ENCODE peak calls at places on chromosomes 16 and 17, in nine cellular contexts. U is pancreas; C is activated naive CD8-positive, alpha-beta T cell treated with anti-CD3 and anti-CD28 coated beads, Interleukin-2, amount 50 U/mL, for 24 hours; H is endothelial cell of umbilical vein; I is stimulated activated CD4-positive, alpha-beta T cell treated with anti-CD3 and anti-CD28 coated beads, Interleukin-1b, Interleukin-23, amount 100 ng/mL, for 24 hours; Q is dorsolateral prefrontal cortex; N is ELR; E is COR-L47; Z is GM12864. L is an unnamed sample.

GRCh38 chr17:80069886-80070177 is 31.5 kb upstream of the GAA start:
- DNase-seq in H (no peak), N (no peak), I (no peak), E (no peak), Z (no peak), Q (no peak), C (no peak), U (no peak), L (no peak)

GRCh38 chr16:14564881-14565687 is 65.0 kb downstream of the PARN start:
- DNase-seq in N (peak), H (peak), Q (no peak), E (peak), I (no peak), C (no peak), U (no peak), Z (no peak), L (no peak)

GRCh38 chr16:48501516-48502377 is 108.2 kb downstream of the N4BP1 start:
- DNase-seq in N (peak), H (no peak), Q (no peak), E (no peak), I (no peak), U (no peak), C (no peak), Z (no peak), L (no peak)

GRCh38 chr17:61387511-61388305 is 11.9 kb upstream of the TBX2 start:
- DNase-seq in I (no peak), N (no peak), Q (no peak), Z (no peak), C (no peak), E (no peak), H (no peak), U (no peak), L (no peak)

GRCh38 chr17:78316115-78316866 is 43.6 kb downstream of the SOCS3 start:
- DNase-seq in U (no peak), N (no peak), I (no peak), Z (no peak), C (no peak), Q (no peak), H (no peak), E (no peak), L (no peak)

GRCh38 chr17:17723354-17724261 is 42.4 kb downstream of the RAI1 start:
- DNase-seq in U (no peak), E (peak), N (peak), Q (no peak), I (no peak), H (peak), Z (no peak), C (peak), L (no peak)

GRCh38 chr16:28910046-28911031 is 14.7 kb downstream of the RABEP2 start:
- DNase-seq in Q (no peak), H (no peak), Z (no peak), I (no peak), U (peak), E (no peak), C (no peak), N (peak), L (no peak)

GRCh38 chr17:62971853-62972252 is 5.8 kb downstream of the TANC2 start:
- DNase-seq in Q (no peak), I (no peak), Z (no peak), U (no peak), C (no peak), E (no peak), H (no peak), N (no peak), L (no peak)

GRCh38 chr17:2102931-2103398 is 48.1 kb downstream of the HIC1 start:
- DNase-seq in I (no peak), U (no peak), Q (no peak), Z (no peak), C (no peak), N (peak), E (no peak), H (no peak), L (no peak)

GRCh38 chr16:70160388-70160787 is 13.2 kb upstream of the CLEC18C start:
- DNase-seq in I (no peak), C (no peak), H (no peak), U (no peak), N (no peak), Q (no peak), E (no peak), Z (no peak), L (no peak)

GRCh38 chr16:77738706-77739105 is 16.4 kb downstream of the NUDT7 start:
- DNase-seq in I (no peak), Q (no peak), E (no peak), Z (no peak), H (no peak), C (no peak), U (no peak), N (no peak), L (no peak)

GRCh38 chr17:81112461-81112860 is 52.8 kb upstream of the PVALEF start:
- DNase-seq in Z (no peak), I (no peak), H (no peak), N (no peak), E (no peak), U (no peak), Q (no peak), C (no peak), L (no peak)

GRCh38 chr16:1154291-1154886 is 1.5 kb downstream of the CACNA1H start:
- DNase-seq in I (no peak), N (no peak), Z (no peak), E (no peak), Q (no peak), C (no peak), U (no peak), H (no peak), L (no peak)

GRCh38 chr17:12024332-12024731 is 3.7 kb downstream of the MAP2K4 start:
- DNase-seq in E (no peak), N (peak), I (no peak), U (no peak), C (no peak), H (no peak), Z (no peak), Q (no peak), L (no peak)

GRCh38 chr16:53465606-53466290 is 31.5 kb downstream of the RBL2 start:
- DNase-seq in Z (no peak), Q (no peak), E (peak), H (peak), C (no peak), U (peak), I (no peak), N (peak), L (no peak)

GRCh38 chr17:79947351-79948031 is 88.2 kb downstream of the TBC1D16 start:
- DNase-seq in N (no peak), U (peak), C (no peak), E (no peak), Q (no peak), Z (no peak), I (no peak), H (no peak), L (no peak)

GRCh38 chr17:57597101-57597500 is 148.0 kb downstream of the CCDC182 start:
- DNase-seq in H (no peak), I (no peak), Z (no peak), Q (no peak), E (no peak), C (no peak), N (no peak), U (no peak), L (no peak)

GRCh38 chr16:74811911-74812310 is 37.3 kb upstream of the FA2H start:
- DNase-seq in Z (no peak), N (no peak), H (no peak), C (no peak), E (no peak), Q (no peak), U (no peak), I (no peak), L (no peak)

GRCh38 chr17:59572301-59572924 is 7.0 kb downstream of the DHX40 start:
- DNase-seq in I (no peak), U (no peak), C (peak), Z (peak), E (no peak), Q (no peak), N (peak), H (no peak), L (no peak)

GRCh38 chr17:61504697-61505096 is 52.5 kb downstream of the TBX4 start:
- DNase-seq in N (peak), Z (no peak), Q (no peak), H (peak), C (no peak), U (no peak), I (no peak), E (no peak), L (no peak)

GRCh38 chr17:65785109-65785508 is 223.7 kb upstream of the AXIN2 start:
- DNase-seq in C (no peak), Z (no peak), H (peak), E (no peak), I (no peak), Q (no peak), U (no peak), N (peak), L (no peak)